ENCODE peak calls at places on chromosomes 1 and 21, in five cellular contexts. D is uterus, P is HCT116, T is ovary, H is IMR-90. Y is an unnamed sample.

GRCh38 chr1:17128361-17128760 is 9.1 kb upstream of the PADI2 start:
- DNase-seq in D (no peak), P (peak; percentile 50), T (no peak), H (peak; percentile 91), Y (no peak)

GRCh38 chr1:209646558-209646957 is 5.7 kb downstream of the LAMB3 start:
- DNase-seq in D (no peak), P (no peak), T (no peak), H (peak; percentile 63), Y (no peak)

GRCh38 chr1:78996791-78997190 is 9.7 kb downstream of the ADGRL4 start:
- DNase-seq in D (no peak), P (no peak), T (no peak), H (no peak), Y (no peak)

GRCh38 chr1:205950280-205950679 is 7.0 kb upstream of the SLC26A9 start:
- DNase-seq in D (no peak), P (no peak), T (no peak), H (peak; percentile 37), Y (no peak)

GRCh38 chr1:182446033-182446669 is 3.8 kb upstream of the RGSL1 start:
- DNase-seq in D (no peak), P (peak; percentile 47), T (no peak), H (peak; percentile 40), Y (no peak)

GRCh38 chr1:22131875-22132486 is 10.9 kb downstream of the WNT4 start:
- DNase-seq in D (no peak), P (peak; percentile 23), T (peak; percentile 55), H (no peak), Y (no peak)

GRCh38 chr1:8118031-8118451 is 91.9 kb upstream of the ERRFI1 start:
- DNase-seq in D (no peak), P (no peak), T (no peak), H (no peak), Y (no peak)

GRCh38 chr1:6465461-6466005 is 440 bp downstream of the TNFRSF25 start:
- DNase-seq in D (no peak), P (no peak), T (no peak), H (no peak), Y (no peak)

GRCh38 chr21:28641731-28642130 is 350.9 kb downstream of the LTN1 start:
- DNase-seq in D (no peak), P (no peak), T (no peak), H (no peak), Y (no peak)

GRCh38 chr1:211638246-211638645 is 37.2 kb downstream of the NEK2 start:
- DNase-seq in D (no peak), P (no peak), T (no peak), H (no peak), Y (no peak)

GRCh38 chr1:204335085-204335484 is 24.6 kb downstream of the PLEKHA6 start:
- DNase-seq in D (no peak), P (no peak), T (no peak), H (no peak), Y (no peak)

GRCh38 chr1:205543351-205544305 is 39.2 kb downstream of the CDK18 start:
- DNase-seq in D (peak; percentile 75), P (no peak), T (peak; percentile 75), H (peak; percentile 82), Y (peak; percentile 87)

GRCh38 chr1:2802421-2802961 is 998 bp upstream of the TTC34 start:
- DNase-seq in D (no peak), P (no peak), T (no peak), H (no peak), Y (no peak)

GRCh38 chr1:28282426-28283407 is 23.4 kb downstream of the SESN2 start:
- DNase-seq in D (no peak), P (no peak), T (no peak), H (no peak), Y (no peak)

GRCh38 chr1:204128964-204129896 is 22.6 kb downstream of the ETNK2 start:
- DNase-seq in D (peak; percentile 80), P (no peak), T (peak; percentile 79), H (peak; percentile 61), Y (peak; percentile 79)

GRCh38 chr1:56502700-56503245 is 76.6 kb downstream of the PLPP3 start:
- DNase-seq in D (no peak), P (no peak), T (no peak), H (peak; percentile 50), Y (no peak)

GRCh38 chr1:247370786-247371732 is 39.4 kb upstream of the ZNF496 start:
- DNase-seq in D (no peak), P (no peak), T (no peak), H (peak; percentile 36), Y (no peak)

GRCh38 chr1:3673381-3674099 is 21.2 kb downstream of the TP73 start:
- DNase-seq in D (no peak), P (no peak), T (no peak), H (no peak), Y (peak; percentile 8)

GRCh38 chr1:98386675-98387440 is 274.7 kb upstream of the SNX7 start:
- DNase-seq in D (no peak), P (no peak), T (no peak), H (no peak), Y (no peak)

GRCh38 chr1:231690072-231690471 is 63.5 kb downstream of the DISC1 start:
- DNase-seq in D (no peak), P (no peak), T (no peak), H (no peak), Y (no peak)

GRCh38 chr1:112722601-112723510 is 7.7 kb upstream of the PPM1J start:
- DNase-seq in D (peak; percentile 49), P (no peak), T (peak; percentile 44), H (peak; percentile 77), Y (no peak)

GRCh38 chr1:167617100-167617949 is 12.7 kb upstream of the RCSD1 start:
- DNase-seq in D (no peak), P (no peak), T (no peak), H (peak; percentile 7), Y (peak; percentile 56)

GRCh38 chr1:9297831-9298230 is 5.1 kb downstream of the SPSB1 start:
- DNase-seq in D (no peak), P (no peak), T (no peak), H (no peak), Y (no peak)

GRCh38 chr1:200483491-200484143 is 73.8 kb upstream of the ZNF281 start:
- DNase-seq in D (no peak), P (peak; percentile 91), T (no peak), H (peak; percentile 100), Y (no peak)

GRCh38 chr1:157993179-157994080 is at the start of gene KIRREL1:
- DNase-seq in D (peak; percentile 79), P (no peak), T (peak; percentile 81), H (peak; percentile 65), Y (peak; percentile 66)

GRCh38 chr21:44846485-44847260 is 26.8 kb downstream of the PTTG1IP start:
- DNase-seq in D (no peak), P (no peak), T (peak; percentile 20), H (peak; percentile 35), Y (peak; percentile 65)

GRCh38 chr1:101239095-101240040 is 2.5 kb downstream of the S1PR1 start:
- DNase-seq in D (no peak), P (no peak), T (no peak), H (no peak), Y (peak; percentile 32)

GRCh38 chr1:205258313-205259176 is 30.8 kb downstream of the TMCC2 start:
- DNase-seq in D (no peak), P (no peak), T (no peak), H (peak; percentile 51), Y (no peak)

GRCh38 chr1:31669786-31670582 is 25.3 kb upstream of the PEF1 start:
- DNase-seq in D (peak; percentile 66), P (peak; percentile 12), T (peak; percentile 82), H (peak; percentile 20), Y (peak; percentile 74)

GRCh38 chr1:193260925-193261324 is 74.5 kb upstream of the B3GALT2 start:
- DNase-seq in D (no peak), P (no peak), T (no peak), H (no peak), Y (no peak)

GRCh38 chr1:248753715-248754280 is 1.8 kb downstream of the LYPD8 start:
- DNase-seq in D (no peak), P (no peak), T (no peak), H (no peak), Y (no peak)

GRCh38 chr1:248752981-248753525 is 2.5 kb downstream of the LYPD8 start:
- DNase-seq in D (no peak), P (no peak), T (no peak), H (no peak), Y (no peak)

GRCh38 chr1:248748211-248748610 is 7.3 kb downstream of the LYPD8 start:
- DNase-seq in D (no peak), P (no peak), T (no peak), H (no peak), Y (no peak)

GRCh38 chr1:248752119-248752931 is 3.2 kb downstream of the LYPD8 start:
- DNase-seq in D (no peak), P (no peak), T (no peak), H (no peak), Y (no peak)

DNA sequence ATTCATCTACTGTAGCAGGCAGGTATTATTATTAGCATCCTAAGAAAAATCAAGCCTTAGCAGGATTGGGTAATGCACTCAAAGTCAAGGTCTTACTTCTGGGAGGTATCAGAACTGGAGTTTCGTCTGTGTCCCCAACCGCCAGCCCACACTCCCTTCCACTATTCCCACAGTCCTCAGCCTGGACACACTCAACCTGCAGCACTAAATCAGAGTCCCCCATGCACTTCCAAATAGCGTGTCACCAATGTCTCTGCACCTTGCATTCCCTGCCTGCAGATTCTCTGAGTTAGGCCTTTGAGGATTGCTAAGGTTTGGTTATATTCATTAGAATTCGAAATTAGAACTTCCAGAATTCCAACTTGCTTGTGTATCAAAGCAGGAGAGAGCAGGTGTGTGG is 3.9 kb downstream of the LYPD8 start:
- DNase-seq in D (no peak), P (no peak), T (no peak), H (no peak), Y (no peak)
- H3K9me3 ChIP-seq in D (no peaks in the 10 kb centered on the region), P (peaks cover 11% of the 10 kb centered on the region), T (no peaks in the 10 kb centered on the region), H (peaks cover 35% of the 10 kb centered on the region), Y (no peaks in the 10 kb centered on the region)

DNA sequence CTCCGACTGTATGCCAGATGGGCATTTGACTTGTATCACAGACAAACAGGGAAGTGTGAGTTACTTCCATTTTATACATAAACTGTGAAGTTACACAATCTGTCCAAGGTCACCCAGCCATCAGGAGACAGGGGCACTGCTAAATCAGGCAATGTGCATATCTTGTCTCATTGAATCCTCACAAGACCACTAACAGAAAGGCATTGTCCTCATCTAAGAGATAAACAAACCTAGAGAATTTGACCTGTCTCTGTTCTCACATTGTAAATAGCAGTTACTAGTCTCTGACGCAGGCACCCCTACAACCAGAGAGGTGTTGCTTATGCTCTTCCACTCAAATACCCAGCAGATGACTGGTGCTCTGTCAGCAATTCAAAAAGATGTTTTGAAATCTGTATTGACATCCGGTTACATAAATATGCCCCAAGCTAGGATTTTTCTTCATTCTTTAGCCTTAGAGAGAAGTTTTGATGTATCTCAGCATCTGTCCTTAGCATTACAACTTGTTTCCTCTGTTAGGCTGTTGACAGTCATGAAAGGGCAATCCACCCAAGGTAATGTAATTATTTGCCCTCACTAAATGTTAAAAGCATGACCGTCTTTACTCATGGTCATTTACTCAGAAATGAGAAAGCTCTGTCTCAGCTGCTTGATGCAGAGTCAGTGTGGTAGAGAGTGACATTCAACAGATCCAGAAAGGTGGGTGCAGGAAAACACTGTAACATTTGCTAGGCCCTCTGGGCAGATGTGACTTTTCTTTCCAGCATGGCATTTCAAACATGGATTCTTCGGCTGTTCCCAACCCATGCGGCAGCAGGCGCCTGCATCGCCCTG is 51.9 kb upstream of the ZNF326 start:
- DNase-seq in D (no peak), P (no peak), T (no peak), H (peak; percentile 89), Y (no peak)
- H3K27ac ChIP-seq in D (no peak overlapping the region), P (no peak overlapping the region), T (no peak overlapping the region), H (peak overlapping the region; percentile 83), Y (no peak overlapping the region)

GRCh38 chr1:202589190-202589680 is 121.0 kb downstream of the SYT2 start:
- DNase-seq in D (peak; percentile 92), P (peak; percentile 92), T (peak; percentile 89), H (peak; percentile 100), Y (peak; percentile 93)
- TF ChIP-seq POLR2A in D (peak; percentile 23), P (no peak), T (no peak), H (no peak), Y (peak; percentile 59)

GRCh38 chr1:43108080-43108479 is 64.0 kb downstream of the EBNA1BP2 start:
- DNase-seq in D (no peak), P (no peak), T (no peak), H (no peak), Y (no peak)
- H3K9me3 ChIP-seq in D (no peaks in the 10 kb centered on the region), P (no peaks in the 10 kb centered on the region), T (no peaks in the 10 kb centered on the region), H (no peaks in the 10 kb centered on the region), Y (peaks cover 9% of the 10 kb centered on the region)